ENCODE peak calls at places on chromosomes 12 and 14, in five cellular contexts. C is HS-5, N is AG08396, S is Karpas-422, R is dermis blood vessel endothelial cell. I is an unnamed sample.

GRCh38 chr12:123401753-123402683 is 18.1 kb downstream of the KMT5A start:
- DNase-seq in C (no peak), N (no peak), S (no peak), R (no peak), I (no peak)

GRCh38 chr12:51953011-51953568 is 1.6 kb downstream of the ACVR1B start:
- DNase-seq in C (no peak), N (no peak), S (no peak), R (no peak), I (no peak)

GRCh38 chr14:101250336-101250947 is 310.9 kb upstream of the DIO3 start:
- DNase-seq in C (no peak), N (no peak), S (no peak), R (no peak), I (no peak)

GRCh38 chr12:115313929-115314328 is 630.0 kb upstream of the TBX3 start:
- DNase-seq in C (peak; percentile 89), N (peak; percentile 33), S (no peak), R (no peak), I (no peak)

GRCh38 chr14:99517643-99518381 is 36.6 kb downstream of the CCNK start:
- DNase-seq in C (no peak), N (no peak), S (no peak), R (no peak), I (no peak)

GRCh38 chr14:95274283-95274682 is 45.4 kb downstream of the CLMN start:
- DNase-seq in C (no peak), N (no peak), S (no peak), R (no peak), I (no peak)

GRCh38 chr14:100384819-100385813 is 62.0 kb downstream of the SLC25A47 start:
- DNase-seq in C (no peak), N (no peak), S (peak; percentile 54), R (peak; percentile 80), I (peak; percentile 14)

GRCh38 chr12:57810450-57810849 is 8.1 kb downstream of the AVIL start:
- DNase-seq in C (peak; percentile 25), N (no peak), S (no peak), R (peak; percentile 36), I (no peak)

GRCh38 chr14:70640938-70641547 is 673 bp upstream of the TTC9 start:
- DNase-seq in C (no peak), N (peak; percentile 62), S (peak; percentile 61), R (peak; percentile 29), I (no peak)

GRCh38 chr14:64293976-64294671 is at the start of gene ESR2:
- DNase-seq in C (no peak), N (peak; percentile 56), S (peak; percentile 82), R (peak; percentile 63), I (no peak)

GRCh38 chr12:16605666-16606116 is 271 bp downstream of the LMO3 start:
- DNase-seq in C (no peak), N (no peak), S (no peak), R (no peak), I (no peak)

I was measured in NAMALWA.